ENCODE peak calls at places on chromosomes 1 and 21, in five cellular contexts. One of them, this sample, is unnamed.

GRCh38 chr1:32962248-32962896 is 2.2 kb downstream of the RNF19B start:
- DNase-seq in activated naive CD4-positive, alpha-beta T cell treated with Interleukin-2 at 50 U/mL for 16 hours: no peak
- DNase-seq in heart left ventricle: no peak
- DNase-seq in dermis microvascular lymphatic vessel endothelial cell: no peak
- DNase-seq in head of caudate nucleus: no peak
- DNase-seq in this sample: no peak

GRCh38 chr21:45515241-45516061 is 26.8 kb downstream of the SLC19A1 start:
- DNase-seq in dermis microvascular lymphatic vessel endothelial cell: no peak
- DNase-seq in heart left ventricle: peak
- DNase-seq in head of caudate nucleus: no peak
- DNase-seq in activated naive CD4-positive, alpha-beta T cell treated with Interleukin-2 at 50 U/mL for 16 hours: no peak
- DNase-seq in this sample: peak

GRCh38 chr1:67429528-67430357 is 459 bp downstream of the SERBP1 start:
- DNase-seq in activated naive CD4-positive, alpha-beta T cell treated with Interleukin-2 at 50 U/mL for 16 hours: peak
- DNase-seq in heart left ventricle: peak
- DNase-seq in head of caudate nucleus: peak
- DNase-seq in dermis microvascular lymphatic vessel endothelial cell: no peak
- DNase-seq in this sample: no peak

GRCh38 chr1:68231627-68232303 is 558 bp downstream of the WLS start:
- DNase-seq in dermis microvascular lymphatic vessel endothelial cell: no peak
- DNase-seq in heart left ventricle: peak
- DNase-seq in head of caudate nucleus: peak
- DNase-seq in activated naive CD4-positive, alpha-beta T cell treated with Interleukin-2 at 50 U/mL for 16 hours: no peak
- DNase-seq in this sample: peak

GRCh38 chr1:76035053-76035452 is 39.5 kb upstream of the ST6GALNAC3 start:
- DNase-seq in heart left ventricle: no peak
- DNase-seq in dermis microvascular lymphatic vessel endothelial cell: peak
- DNase-seq in activated naive CD4-positive, alpha-beta T cell treated with Interleukin-2 at 50 U/mL for 16 hours: no peak
- DNase-seq in head of caudate nucleus: no peak
- DNase-seq in this sample: no peak

GRCh38 chr1:182101415-182102041 is 40.0 kb upstream of the ZNF648 start:
- DNase-seq in heart left ventricle: no peak
- DNase-seq in activated naive CD4-positive, alpha-beta T cell treated with Interleukin-2 at 50 U/mL for 16 hours: no peak
- DNase-seq in head of caudate nucleus: no peak
- DNase-seq in dermis microvascular lymphatic vessel endothelial cell: no peak
- DNase-seq in this sample: no peak

GRCh38 chr1:911875-912739 is 11.6 kb upstream of the SAMD11 start:
- DNase-seq in dermis microvascular lymphatic vessel endothelial cell: no peak
- DNase-seq in heart left ventricle: peak
- DNase-seq in head of caudate nucleus: peak
- DNase-seq in activated naive CD4-positive, alpha-beta T cell treated with Interleukin-2 at 50 U/mL for 16 hours: peak
- DNase-seq in this sample: peak

GRCh38 chr1:107965112-107965991 is at the start of gene VAV3:
- DNase-seq in activated naive CD4-positive, alpha-beta T cell treated with Interleukin-2 at 50 U/mL for 16 hours: peak
- DNase-seq in dermis microvascular lymphatic vessel endothelial cell: peak
- DNase-seq in heart left ventricle: peak
- DNase-seq in head of caudate nucleus: peak
- DNase-seq in this sample: peak

GRCh38 chr1:54490361-54491248 is 57.4 kb upstream of the ACOT11 start:
- DNase-seq in dermis microvascular lymphatic vessel endothelial cell: no peak
- DNase-seq in head of caudate nucleus: peak
- DNase-seq in heart left ventricle: peak
- DNase-seq in activated naive CD4-positive, alpha-beta T cell treated with Interleukin-2 at 50 U/mL for 16 hours: no peak
- DNase-seq in this sample: no peak

GRCh38 chr1:117821782-117822447 is 107.5 kb downstream of the GDAP2 start:
- DNase-seq in heart left ventricle: peak
- DNase-seq in dermis microvascular lymphatic vessel endothelial cell: peak
- DNase-seq in activated naive CD4-positive, alpha-beta T cell treated with Interleukin-2 at 50 U/mL for 16 hours: no peak
- DNase-seq in head of caudate nucleus: no peak
- DNase-seq in this sample: no peak

GRCh38 chr1:73901656-73902276 is 296.2 kb downstream of the LRRIQ3 start:
- DNase-seq in heart left ventricle: no peak
- DNase-seq in head of caudate nucleus: no peak
- DNase-seq in activated naive CD4-positive, alpha-beta T cell treated with Interleukin-2 at 50 U/mL for 16 hours: no peak
- DNase-seq in dermis microvascular lymphatic vessel endothelial cell: no peak
- DNase-seq in this sample: no peak

GRCh38 chr1:205701405-205701804 is 21.1 kb upstream of the SLC45A3 start:
- DNase-seq in activated naive CD4-positive, alpha-beta T cell treated with Interleukin-2 at 50 U/mL for 16 hours: no peak
- DNase-seq in dermis microvascular lymphatic vessel endothelial cell: no peak
- DNase-seq in head of caudate nucleus: no peak
- DNase-seq in heart left ventricle: no peak
- DNase-seq in this sample: no peak

GRCh38 chr1:41331546-41331917 is 29.7 kb upstream of the FOXO6 start:
- DNase-seq in heart left ventricle: no peak
- DNase-seq in head of caudate nucleus: no peak
- DNase-seq in activated naive CD4-positive, alpha-beta T cell treated with Interleukin-2 at 50 U/mL for 16 hours: no peak
- DNase-seq in dermis microvascular lymphatic vessel endothelial cell: no peak
- DNase-seq in this sample: no peak

GRCh38 chr1:61254629-61255323 is 172.4 kb downstream of the NFIA start:
- DNase-seq in activated naive CD4-positive, alpha-beta T cell treated with Interleukin-2 at 50 U/mL for 16 hours: no peak
- DNase-seq in heart left ventricle: peak
- DNase-seq in dermis microvascular lymphatic vessel endothelial cell: peak
- DNase-seq in head of caudate nucleus: no peak
- DNase-seq in this sample: no peak

GRCh38 chr1:61011514-61012263 is 70.7 kb upstream of the NFIA start:
- DNase-seq in head of caudate nucleus: no peak
- DNase-seq in dermis microvascular lymphatic vessel endothelial cell: no peak
- DNase-seq in activated naive CD4-positive, alpha-beta T cell treated with Interleukin-2 at 50 U/mL for 16 hours: no peak
- DNase-seq in heart left ventricle: no peak
- DNase-seq in this sample: no peak

GRCh38 chr1:157941939-157942338 is 51.5 kb upstream of the KIRREL1 start:
- DNase-seq in heart left ventricle: no peak
- DNase-seq in dermis microvascular lymphatic vessel endothelial cell: no peak
- DNase-seq in activated naive CD4-positive, alpha-beta T cell treated with Interleukin-2 at 50 U/mL for 16 hours: no peak
- DNase-seq in head of caudate nucleus: no peak
- DNase-seq in this sample: no peak

GRCh38 chr1:165914136-165914798 is 86.9 kb downstream of the UCK2 start:
- DNase-seq in dermis microvascular lymphatic vessel endothelial cell: peak
- DNase-seq in head of caudate nucleus: peak
- DNase-seq in activated naive CD4-positive, alpha-beta T cell treated with Interleukin-2 at 50 U/mL for 16 hours: peak
- DNase-seq in heart left ventricle: no peak
- DNase-seq in this sample: peak

GRCh38 chr1:56229183-56229582 is 350.2 kb downstream of the PLPP3 start:
- DNase-seq in heart left ventricle: no peak
- DNase-seq in dermis microvascular lymphatic vessel endothelial cell: no peak
- DNase-seq in activated naive CD4-positive, alpha-beta T cell treated with Interleukin-2 at 50 U/mL for 16 hours: no peak
- DNase-seq in head of caudate nucleus: no peak
- DNase-seq in this sample: no peak

GRCh38 chr1:34500451-34500850 is 254.4 kb upstream of the GJB5 start:
- DNase-seq in head of caudate nucleus: no peak
- DNase-seq in dermis microvascular lymphatic vessel endothelial cell: no peak
- DNase-seq in heart left ventricle: peak
- DNase-seq in activated naive CD4-positive, alpha-beta T cell treated with Interleukin-2 at 50 U/mL for 16 hours: no peak
- DNase-seq in this sample: no peak

GRCh38 chr1:8460132-8460544 is 142.2 kb downstream of the SLC45A1 start:
- DNase-seq in head of caudate nucleus: no peak
- DNase-seq in activated naive CD4-positive, alpha-beta T cell treated with Interleukin-2 at 50 U/mL for 16 hours: no peak
- DNase-seq in heart left ventricle: no peak
- DNase-seq in dermis microvascular lymphatic vessel endothelial cell: no peak
- DNase-seq in this sample: no peak

GRCh38 chr1:52237430-52237829 is 95.5 kb downstream of the ZFYVE9 start:
- DNase-seq in dermis microvascular lymphatic vessel endothelial cell: no peak
- DNase-seq in heart left ventricle: no peak
- DNase-seq in head of caudate nucleus: no peak
- DNase-seq in activated naive CD4-positive, alpha-beta T cell treated with Interleukin-2 at 50 U/mL for 16 hours: no peak
- DNase-seq in this sample: no peak

GRCh38 chr1:39205102-39205780 is 746 bp downstream of the MACF1 start:
- DNase-seq in activated naive CD4-positive, alpha-beta T cell treated with Interleukin-2 at 50 U/mL for 16 hours: peak
- DNase-seq in head of caudate nucleus: peak
- DNase-seq in dermis microvascular lymphatic vessel endothelial cell: no peak
- DNase-seq in heart left ventricle: peak
- DNase-seq in this sample: no peak